ENCODE peak calls at places on chromosomes 5 and 9, in five cellular contexts. D, X, I, G and W are unnamed samples.

GRCh38 chr5:153211052-153211451 is 279.4 kb upstream of the GRIA1 start:
- DNase-seq in I (peak; percentile 67), G (no peak), X (no peak), D (no peak), W (no peak)

GRCh38 chr9:133484671-133485437 is 6.0 kb upstream of the SLC2A6 start:
- DNase-seq in X (no peak), G (no peak), D (no peak), I (no peak), W (no peak)

GRCh38 chr5:9212605-9213004 is 333.3 kb downstream of the SEMA5A start:
- DNase-seq in D (no peak), X (peak; percentile 52), G (no peak), I (no peak), W (no peak)

GRCh38 chr5:146428658-146429057 is 18.5 kb upstream of the TCERG1 start:
- DNase-seq in I (no peak), X (no peak), D (no peak), G (no peak), W (no peak)

GRCh38 chr5:126982926-126983873 is 47.2 kb downstream of the MARCHF3 start:
- DNase-seq in I (no peak), D (no peak), G (no peak), X (no peak), W (no peak)

GRCh38 chr9:95104088-95104960 is 213.2 kb downstream of the FANCC start:
- DNase-seq in I (no peak), D (no peak), X (no peak), G (no peak), W (no peak)

GRCh38 chr5:32244017-32244416 is 68.7 kb downstream of the MTMR12 start:
- DNase-seq in I (no peak), X (no peak), D (no peak), G (peak; percentile 19), W (no peak)

GRCh38 chr9:121095057-121095456 is 20.3 kb downstream of the CNTRL start:
- DNase-seq in D (no peak), I (no peak), X (no peak), G (no peak), W (no peak)

GRCh38 chr9:132638240-132638639 is 31.5 kb downstream of the DDX31 start:
- DNase-seq in D (no peak), X (peak; percentile 75), I (no peak), G (no peak), W (no peak)

GRCh38 chr5:59766394-59766793 is 127.1 kb downstream of the PDE4D start:
- DNase-seq in X (no peak), G (no peak), I (no peak), D (no peak), W (peak; percentile 28)

GRCh38 chr9:93813221-93813620 is 141.9 kb downstream of the BARX1 start:
- DNase-seq in X (no peak), D (no peak), G (no peak), I (no peak), W (no peak)

GRCh38 chr9:89007041-89007440 is 15.8 kb downstream of the S1PR3 start:
- DNase-seq in X (no peak), D (no peak), I (no peak), G (no peak), W (no peak)

GRCh38 chr9:105854783-105855709 is 160.7 kb downstream of the TMEM38B start:
- DNase-seq in X (no peak), I (no peak), G (no peak), D (no peak), W (no peak)

GRCh38 chr5:10123254-10123989 is 126.3 kb downstream of the ATPSCKMT start:
- DNase-seq in G (no peak), X (no peak), I (no peak), D (no peak), W (no peak)

GRCh38 chr5:98214240-98215051 is 559.0 kb upstream of the RGMB start:
- DNase-seq in X (peak; percentile 45), G (no peak), I (no peak), D (no peak), W (no peak)

GRCh38 chr5:28862860-28863196 is 1824.4 kb upstream of the CDH9 start:
- DNase-seq in G (no peak), X (no peak), I (no peak), D (no peak), W (no peak)

GRCh38 chr5:110916373-110917049 is 155.0 kb upstream of the TSLP start:
- DNase-seq in I (no peak), G (peak; percentile 85), D (no peak), X (peak; percentile 95), W (peak; percentile 98)

GRCh38 chr5:622946-623522 is 10.9 kb downstream of the CEP72 start:
- DNase-seq in G (no peak), D (no peak), I (no peak), X (no peak), W (no peak)

GRCh38 chr5:171850354-171850947 is 64.8 kb downstream of the SMIM23 start:
- DNase-seq in X (no peak), G (peak; percentile 90), I (peak; percentile 48), D (peak; percentile 69), W (peak; percentile 10)

GRCh38 chr9:110745656-110746055 is 77.1 kb downstream of the MUSK start:
- DNase-seq in I (no peak), X (peak; percentile 63), G (no peak), D (no peak), W (no peak)

DNA sequence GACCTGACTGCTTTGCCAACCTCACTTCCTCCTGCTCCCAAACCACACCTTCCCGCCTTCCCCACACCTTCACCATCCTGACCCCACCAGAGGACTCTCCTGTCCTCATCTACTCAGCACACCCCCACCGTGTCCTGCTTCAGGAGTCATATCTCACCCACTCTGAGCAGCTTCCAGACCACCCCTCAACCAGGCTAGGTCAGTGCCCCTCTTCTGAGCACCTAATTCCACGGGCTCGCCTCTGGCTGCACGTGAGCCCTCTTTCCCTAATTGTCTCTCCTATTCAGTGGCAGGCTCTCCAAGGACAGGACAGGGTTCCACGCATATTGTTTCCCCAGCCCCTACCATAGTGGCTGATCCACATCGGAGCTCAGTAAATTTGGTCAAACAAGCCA is 4.3 kb downstream of the ANKS6 start:
- DNase-seq in D (no peak), I (no peak), G (no peak), X (no peak), W (no peak)
- H2BK15ac ChIP-seq in D (no peak overlapping the region), I (peak overlapping the region; percentile 22), G (no peak overlapping the region), X (no peak overlapping the region), W (peak overlapping the region; percentile 3)

GRCh38 chr5:143239877-143240518 is 163.5 kb downstream of the NR3C1 start:
- DNase-seq in I (no peak), G (no peak), X (peak; percentile 74), D (no peak), W (peak; percentile 71)
- H2BK15ac ChIP-seq in I (no peak overlapping the region), G (no peak overlapping the region), X (peak overlapping the region; percentile 85), D (no peak overlapping the region), W (no peak overlapping the region)

DNA sequence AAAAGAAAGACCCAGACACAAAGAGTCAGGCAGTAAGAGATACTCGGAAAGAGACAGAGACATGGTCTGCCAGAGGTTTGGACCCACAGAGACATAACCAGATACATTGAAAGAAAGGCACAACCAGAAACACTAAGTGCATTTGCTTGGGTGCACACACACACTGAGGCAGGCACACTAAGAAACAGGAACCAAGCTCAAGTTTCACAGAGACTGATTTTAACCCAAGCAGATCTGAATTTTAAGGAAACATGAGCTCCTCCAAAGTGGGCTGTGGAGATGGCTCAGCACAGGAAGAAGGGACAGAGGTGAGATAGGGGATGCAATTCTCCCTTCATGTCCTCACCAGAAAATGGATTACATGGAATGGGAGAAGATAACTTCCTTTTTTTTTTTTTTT is 9.5 kb downstream of the AQP3 start:
- DNase-seq in G (no peak), X (no peak), I (no peak), D (no peak), W (no peak)
- H2BK15ac ChIP-seq in G (no peak overlapping the region), X (no peak overlapping the region), I (no peak overlapping the region), D (no peak overlapping the region), W (no peak overlapping the region)

DNA sequence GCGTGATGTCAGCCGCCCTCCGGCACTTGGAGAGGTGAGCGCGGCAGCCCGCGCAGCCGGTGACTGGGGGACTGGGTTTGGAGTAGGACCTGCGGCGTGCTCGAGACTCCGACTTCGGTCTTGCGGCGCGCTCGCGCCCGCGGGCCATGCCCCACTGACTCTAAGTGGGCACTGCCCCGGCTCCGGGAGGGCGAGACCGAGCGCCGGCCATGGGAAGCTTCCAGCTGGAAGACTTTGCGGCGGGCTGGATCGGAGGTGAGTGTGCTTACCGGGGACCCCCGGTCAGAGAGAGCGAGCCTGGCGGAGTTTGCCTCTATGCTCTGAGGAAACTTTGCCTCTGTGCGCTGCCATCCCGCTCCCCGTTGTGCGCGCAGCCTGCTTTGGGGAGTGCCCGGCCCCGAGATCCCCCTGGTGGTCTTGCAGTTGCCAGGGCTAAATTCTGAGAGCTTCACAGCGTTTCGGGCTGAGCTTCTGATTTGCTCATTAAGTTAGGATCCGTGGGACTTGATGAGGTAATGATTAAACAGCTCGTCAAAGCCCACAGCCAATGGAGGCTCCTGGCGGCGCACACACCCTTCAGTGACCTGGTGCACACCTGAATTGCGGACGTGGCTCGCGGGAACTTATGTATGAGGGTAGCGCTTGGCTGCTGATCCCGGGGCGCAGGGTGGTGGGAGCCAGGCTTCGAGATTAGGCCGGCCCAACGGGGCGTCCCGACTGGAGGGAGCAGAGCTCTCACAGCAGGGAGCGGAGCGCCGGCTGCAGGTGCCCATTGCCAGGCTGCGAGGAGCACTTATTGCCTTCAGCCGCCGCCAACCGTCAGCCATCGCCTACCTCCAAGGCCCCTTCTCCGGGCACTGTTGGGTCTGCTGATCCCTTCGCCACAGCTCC is at the start of gene SLC25A48:
- DNase-seq in I (peak; percentile 71), X (peak; percentile 16), D (peak; percentile 89), G (peak; percentile 90), W (no peak)
- H2BK15ac ChIP-seq in I (no peak within 1 kb of the TSS), X (no peak within 1 kb of the TSS), D (no peak within 1 kb of the TSS), G (no peak within 1 kb of the TSS), W (no peak within 1 kb of the TSS)

GRCh38 chr9:136050266-136050705 is 44.8 kb downstream of the NACC2 start:
- DNase-seq in D (peak; percentile 54), I (no peak), G (no peak), X (no peak), W (peak; percentile 24)
- H2BK15ac ChIP-seq in D (no peak overlapping the region), I (peak overlapping the region; percentile 100), G (no peak overlapping the region), X (no peak overlapping the region), W (no peak overlapping the region)

GRCh38 chr9:14277202-14277601 is 36.7 kb downstream of the NFIB start:
- DNase-seq in X (peak; percentile 75), G (no peak), D (no peak), I (no peak), W (peak; percentile 59)
- H2BK15ac ChIP-seq in X (no peak overlapping the region), G (no peak overlapping the region), D (no peak overlapping the region), I (no peak overlapping the region), W (no peak overlapping the region)

GRCh38 chr5:170339780-170340167 is 42.2 kb upstream of the LCP2 start:
- DNase-seq in X (no peak), I (no peak), D (no peak), G (no peak), W (no peak)
- H2BK15ac ChIP-seq in X (no peak overlapping the region), I (no peak overlapping the region), D (no peak overlapping the region), G (no peak overlapping the region), W (no peak overlapping the region)

GRCh38 chr9:136100700-136101614 is 5.9 kb upstream of the NACC2 start:
- DNase-seq in G (peak; percentile 37), D (peak; percentile 87), X (no peak), I (no peak), W (no peak)

GRCh38 chr9:136098210-136098609 is 3.1 kb upstream of the NACC2 start:
- DNase-seq in G (no peak), X (no peak), I (no peak), D (no peak), W (no peak)

GRCh38 chr9:136099547-136099946 is 4.5 kb upstream of the NACC2 start:
- DNase-seq in G (no peak), D (no peak), I (no peak), X (no peak), W (no peak)

GRCh38 chr9:136096505-136097001 is 1.5 kb upstream of the NACC2 start:
- DNase-seq in G (no peak), X (no peak), D (no peak), I (no peak), W (no peak)

GRCh38 chr9:136098844-136099243 is 3.8 kb upstream of the NACC2 start:
- DNase-seq in G (no peak), D (no peak), X (no peak), I (no peak), W (no peak)
- H2BK15ac ChIP-seq in G (no peak overlapping the region), D (no peak overlapping the region), X (no peak overlapping the region), I (peak overlapping the region; percentile 11), W (peak overlapping the region; percentile 26)